ENCODE peak calls at places on chromosomes 12 and 14, in ten cellular contexts. M is adipocyte, X is fibroblast of lung, N is hepatocyte, I is tibial artery, R is A549, F is heart left ventricle, J is OCI-LY7, L is HL-60, H is SK-N-SH. O is an unnamed sample.

GRCh38 chr12:105334001-105334400 is 3.5 kb downstream of the C12orf75 start:
- DNase-seq in M (peak; percentile 82), X (peak; percentile 69), N (no peak), I (no peak), R (no peak), F (no peak), J (no peak), L (no peak), H (no peak), O (no peak)

GRCh38 chr12:131671871-131672270 is 39.0 kb upstream of the SFSWAP start:
- DNase-seq in M (no peak), X (no peak), N (no peak), I (peak; percentile 58), R (no peak), F (no peak), J (no peak), L (no peak), H (no peak), O (no peak)

GRCh38 chr12:116390656-116391335 is 113.3 kb upstream of the MED13L start:
- DNase-seq in M (no peak), X (no peak), N (no peak), I (no peak), R (no peak), F (peak; percentile 21), J (no peak), L (no peak), H (no peak), O (no peak)

GRCh38 chr12:60333461-60333860 is 737.6 kb downstream of the SLC16A7 start:
- DNase-seq in M (peak; percentile 68), X (peak; percentile 55), N (no peak), I (no peak), R (peak; percentile 2), F (no peak), J (no peak), L (no peak), H (no peak), O (no peak)

GRCh38 chr14:29016050-29016900 is 249.7 kb downstream of the FOXG1 start:
- DNase-seq in M (peak; percentile 67), X (peak; percentile 59), N (peak; percentile 59), I (no peak), R (peak; percentile 53), F (no peak), J (peak; percentile 27), L (peak; percentile 3), H (peak; percentile 7), O (no peak)

GRCh38 chr12:75208851-75209781 is 523 bp downstream of the KCNC2 start:
- DNase-seq in M (peak; percentile 56), X (peak; percentile 36), N (peak; percentile 68), I (no peak), R (peak; percentile 9), F (peak; percentile 11), J (no peak), L (no peak), H (peak; percentile 46), O (no peak)

GRCh38 chr12:42701079-42701478 is 111.5 kb upstream of the PRICKLE1 start:
- DNase-seq in M (no peak), X (no peak), N (no peak), I (no peak), R (no peak), F (no peak), J (no peak), L (no peak), H (no peak), O (no peak)

GRCh38 chr14:100533647-100534485 is 53.4 kb downstream of the BEGAIN start:
- DNase-seq in M (no peak), X (peak; percentile 22), N (no peak), I (peak; percentile 63), R (no peak), F (no peak), J (no peak), L (peak; percentile 70), H (peak; percentile 59), O (peak; percentile 5)

GRCh38 chr12:2299207-2299606 is 246.4 kb downstream of the CACNA1C start:
- DNase-seq in M (no peak), X (no peak), N (peak; percentile 27), I (no peak), R (no peak), F (no peak), J (peak; percentile 71), L (no peak), H (no peak), O (no peak)

GRCh38 chr12:102326987-102327386 is 129.4 kb upstream of the PMCH start:
- DNase-seq in M (no peak), X (no peak), N (no peak), I (no peak), R (no peak), F (no peak), J (no peak), L (no peak), H (no peak), O (no peak)

GRCh38 chr12:2697057-2697456 is 97.7 kb upstream of the FKBP4 start:
- DNase-seq in M (no peak), X (no peak), N (no peak), I (no peak), R (no peak), F (no peak), J (no peak), L (no peak), H (no peak), O (no peak)

GRCh38 chr14:91108941-91109611 is 4.8 kb upstream of the DGLUCY start:
- DNase-seq in M (no peak), X (no peak), N (no peak), I (no peak), R (no peak), F (no peak), J (no peak), L (peak; percentile 23), H (no peak), O (peak; percentile 74)

GRCh38 chr12:124847113-124847512 is 16.6 kb downstream of the SCARB1 start:
- DNase-seq in M (no peak), X (no peak), N (no peak), I (no peak), R (no peak), F (no peak), J (no peak), L (no peak), H (peak; percentile 56), O (no peak)

GRCh38 chr12:105977256-105978051 is 161.3 kb downstream of the NUAK1 start:
- DNase-seq in M (peak; percentile 73), X (peak; percentile 90), N (no peak), I (no peak), R (no peak), F (no peak), J (no peak), L (no peak), H (no peak), O (no peak)

GRCh38 chr12:76024942-76025600 is 6.5 kb downstream of the PHLDA1 start:
- DNase-seq in M (peak; percentile 77), X (peak; percentile 94), N (no peak), I (no peak), R (peak; percentile 81), F (no peak), J (no peak), L (no peak), H (no peak), O (no peak)

GRCh38 chr12:57235728-57236131 is 6.2 kb downstream of the SHMT2 start:
- DNase-seq in M (no peak), X (no peak), N (no peak), I (no peak), R (no peak), F (no peak), J (no peak), L (no peak), H (no peak), O (no peak)
- H3K4me3 ChIP-seq in M (no peak overlapping the region), X (no peak overlapping the region), N (no peak overlapping the region), I (peak overlapping the region; percentile 51), R (no peak overlapping the region), F (peak overlapping the region; percentile 53), J (no peak overlapping the region), L (no peak overlapping the region), H (no peak overlapping the region), O (peak overlapping the region; percentile 43)

DNA sequence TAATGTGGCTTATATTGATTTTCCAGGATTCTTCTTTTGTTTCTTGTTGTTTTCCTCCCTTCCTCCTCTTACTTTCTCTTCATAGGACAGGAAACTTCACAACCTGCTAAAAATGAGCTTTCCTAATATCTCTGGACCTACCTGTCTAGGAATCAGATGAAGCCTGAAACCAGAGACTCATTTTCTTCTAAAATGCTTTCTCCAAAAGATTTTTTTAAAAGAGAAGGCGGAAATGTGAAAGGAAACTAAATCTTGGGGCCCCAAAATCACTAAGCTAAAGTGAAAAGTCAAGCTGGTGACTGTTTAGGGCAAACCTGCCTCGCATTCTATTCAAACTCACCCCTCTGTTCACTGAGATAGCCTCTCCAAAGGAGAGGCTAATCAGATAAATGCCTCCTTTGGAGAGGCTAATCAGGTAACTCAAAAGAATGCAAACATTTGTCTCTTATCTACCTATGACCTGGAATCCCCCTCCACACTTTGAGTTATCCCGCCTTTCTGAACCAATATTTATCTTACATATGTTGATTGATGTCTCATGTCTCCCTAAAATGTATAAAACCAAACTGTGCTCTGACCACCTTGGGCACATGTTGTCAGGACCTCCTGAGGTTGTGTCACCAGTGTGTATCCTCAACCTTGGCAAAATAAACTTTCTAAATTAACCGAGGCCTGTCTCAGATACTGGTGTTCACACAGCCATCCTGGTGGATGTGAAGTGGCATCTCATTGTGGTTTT is 72.7 kb upstream of the HECTD1 start:
- DNase-seq in M (no peak), X (no peak), N (no peak), I (no peak), R (no peak), F (no peak), J (no peak), L (no peak), H (no peak), O (no peak)
- H3K4me3 ChIP-seq in M (no peak overlapping the region), X (no peak overlapping the region), N (no peak overlapping the region), I (no peak overlapping the region), R (no peak overlapping the region), F (no peak overlapping the region), J (no peak overlapping the region), L (no peak overlapping the region), H (no peak overlapping the region), O (no peak overlapping the region)

GRCh38 chr12:53751336-53752191 is at the start of gene CISTR:
- DNase-seq in M (peak; percentile 49), X (no peak), N (peak; percentile 36), I (peak; percentile 63), R (no peak), F (no peak), J (peak; percentile 84), L (peak; percentile 51), H (peak; percentile 66), O (no peak)
- H3K4me3 ChIP-seq in M (peak within 1 kb of the TSS; percentile 67), X (peak within 1 kb of the TSS; percentile 20), N (peak within 1 kb of the TSS; percentile 49), I (peak within 1 kb of the TSS; percentile 61), R (peak within 1 kb of the TSS; percentile 31), F (peak within 1 kb of the TSS; percentile 62), J (peak within 1 kb of the TSS; percentile 74), L (peak within 1 kb of the TSS; percentile 29), H (peak within 1 kb of the TSS; percentile 52), O (peak within 1 kb of the TSS; percentile 61)

DNA sequence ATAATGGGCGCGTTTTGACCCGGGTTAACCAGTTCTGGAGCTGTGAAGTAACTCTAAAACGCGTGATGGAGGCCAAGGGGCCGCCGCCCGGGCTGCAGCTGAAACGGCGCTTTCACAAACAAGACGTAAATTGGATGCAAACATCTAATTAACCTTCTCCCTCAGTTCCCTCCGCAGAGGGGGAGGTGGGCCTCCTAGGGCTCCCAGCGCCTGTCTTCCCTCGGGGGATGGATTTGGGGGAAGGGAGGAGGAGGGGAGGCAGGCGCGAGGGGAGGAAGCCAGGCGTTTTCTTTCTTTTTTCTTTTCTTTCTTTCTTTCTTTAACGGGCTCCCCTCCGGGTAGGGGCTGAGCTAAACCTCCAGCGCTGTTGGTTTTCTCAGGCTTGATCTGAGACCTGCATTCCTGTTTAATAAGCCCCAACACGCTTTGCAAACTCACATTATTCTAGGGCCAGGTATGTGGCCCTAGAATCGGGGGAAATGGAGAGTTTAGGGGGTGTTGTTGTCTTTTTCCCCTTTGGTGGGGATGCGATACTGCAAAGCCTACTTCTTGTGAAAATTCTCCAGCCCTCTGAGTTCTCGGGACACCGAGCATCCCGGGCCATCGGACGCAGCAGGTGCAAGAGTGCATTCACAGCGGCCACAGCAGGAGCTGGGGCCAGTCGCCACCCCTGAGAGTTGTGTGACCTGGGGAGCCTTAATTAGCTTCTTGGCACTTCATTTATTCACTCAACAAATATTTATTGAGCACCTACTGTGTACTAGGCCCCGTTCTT is 43.6 kb upstream of the LHX5 start:
- DNase-seq in M (no peak), X (no peak), N (no peak), I (no peak), R (no peak), F (no peak), J (no peak), L (no peak), H (no peak), O (no peak)
- H3K4me3 ChIP-seq in M (no peak overlapping the region), X (no peak overlapping the region), N (no peak overlapping the region), I (no peak overlapping the region), R (no peak overlapping the region), F (no peak overlapping the region), J (no peak overlapping the region), L (no peak overlapping the region), H (no peak overlapping the region), O (no peak overlapping the region)